ENCODE peak calls at places on chromosomes 2 and 18, in ten cellular contexts. E, B, N, P, U, W, F, D, R and O are unnamed samples.

GRCh38 chr2:99706734-99707133 is 216.9 kb upstream of the REV1 start:
- DNase-seq in E (no peak), U (no peak), B (no peak), P (no peak), R (no peak), D (no peak), F (no peak), N (peak), W (no peak), O (no peak)

GRCh38 chr2:95329891-95330822 is 33.0 kb downstream of the KCNIP3 start:
- DNase-seq in N (no peak), E (no peak), W (no peak), B (no peak), R (no peak), P (no peak), D (no peak), F (no peak), U (peak), O (no peak)

GRCh38 chr18:48039769-48040215 is 109.3 kb upstream of the SMAD2 start:
- DNase-seq in N (no peak), D (no peak), R (no peak), P (no peak), F (no peak), B (no peak), E (no peak), W (no peak), U (no peak), O (no peak)

GRCh38 chr2:191045141-191045540 is 31.2 kb upstream of the STAT1 start:
- DNase-seq in E (no peak), R (no peak), D (no peak), F (no peak), W (no peak), B (no peak), U (no peak), N (no peak), P (no peak), O (no peak)

GRCh38 chr2:39913648-39914456 is 134.8 kb upstream of the THUMPD2 start:
- DNase-seq in P (peak), B (no peak), F (no peak), R (peak), U (peak), D (no peak), N (peak), W (peak), E (no peak), O (no peak)

GRCh38 chr2:232458661-232459418 is 2.9 kb downstream of the ALPI start:
- DNase-seq in R (no peak), E (no peak), P (no peak), U (no peak), D (peak), W (no peak), F (no peak), B (no peak), N (no peak), O (no peak)

GRCh38 chr2:28929581-28929980 is 35.1 kb downstream of the WDR43 start:
- DNase-seq in E (no peak), U (no peak), F (no peak), D (no peak), P (no peak), R (no peak), W (no peak), B (no peak), N (no peak), O (no peak)

GRCh38 chr18:58668897-58669296 is 2.4 kb upstream of the MALT1 start:
- DNase-seq in U (no peak), E (no peak), P (no peak), R (no peak), F (no peak), D (no peak), W (no peak), N (no peak), B (no peak), O (no peak)

GRCh38 chr2:182784058-182784706 is 68.1 kb downstream of the DNAJC10 start:
- DNase-seq in F (no peak), D (no peak), W (no peak), P (no peak), B (no peak), U (no peak), E (no peak), R (no peak), N (no peak), O (no peak)

GRCh38 chr18:74454279-74454741 is 2.8 kb downstream of the DIPK1C start:
- DNase-seq in U (no peak), N (no peak), W (no peak), B (no peak), E (no peak), P (no peak), F (no peak), D (peak), R (no peak), O (no peak)

GRCh38 chr2:160022162-160022561 is 40.3 kb downstream of the PLA2R1 start:
- DNase-seq in E (no peak), D (no peak), W (no peak), R (no peak), B (no peak), P (no peak), U (no peak), N (peak), F (no peak), O (no peak)

GRCh38 chr2:35297403-35297802 is 1058.2 kb upstream of the CRIM1 start:
- DNase-seq in D (no peak), N (no peak), W (no peak), B (no peak), U (no peak), E (no peak), R (no peak), P (no peak), F (no peak), O (no peak)

GRCh38 chr2:146720170-146720569 is 1124.7 kb upstream of the ACVR2A start:
- DNase-seq in U (no peak), W (no peak), F (no peak), E (no peak), D (no peak), B (no peak), P (no peak), N (no peak), R (no peak), O (no peak)

GRCh38 chr2:238942941-238943715 is 95.2 kb downstream of the TWIST2 start:
- DNase-seq in D (peak), N (no peak), B (peak), R (no peak), W (no peak), U (no peak), E (no peak), P (no peak), F (no peak), O (no peak)

GRCh38 chr18:48713302-48713701 is 174.5 kb downstream of the CTIF start:
- DNase-seq in W (no peak), B (no peak), N (no peak), U (no peak), D (no peak), R (no peak), P (peak), E (no peak), F (no peak), O (no peak)

GRCh38 chr2:196166876-196167275 is 4.5 kb downstream of the STK17B start:
- DNase-seq in N (no peak), E (no peak), U (no peak), P (peak), R (no peak), B (no peak), F (no peak), D (no peak), W (peak), O (no peak)

GRCh38 chr2:85057236-85057635 is 76.0 kb upstream of the TCF7L1 start:
- DNase-seq in F (no peak), W (no peak), R (no peak), P (no peak), D (no peak), B (peak), E (no peak), N (no peak), U (no peak), O (no peak)

GRCh38 chr2:231910771-231911170 is 15.4 kb downstream of the NPPC start:
- DNase-seq in W (no peak), N (no peak), D (no peak), B (no peak), U (no peak), R (no peak), P (no peak), E (no peak), F (no peak), O (no peak)

GRCh38 chr2:193331701-193332100 is 1137.0 kb upstream of the TMEFF2 start:
- DNase-seq in E (no peak), P (no peak), D (no peak), R (no peak), U (no peak), N (no peak), B (no peak), F (no peak), W (no peak), O (no peak)

GRCh38 chr2:207772081-207772843 is 2.6 kb upstream of the FZD5 start:
- DNase-seq in E (no peak), W (no peak), B (peak), N (no peak), F (peak), R (no peak), P (peak), U (no peak), D (no peak), O (no peak)

GRCh38 chr2:25341031-25341727 is 546 bp downstream of the DNMT3A start:
- DNase-seq in B (no peak), D (no peak), R (peak), W (peak), N (no peak), U (peak), E (no peak), F (no peak), P (peak), O (no peak)

GRCh38 chr2:151544449-151544848 is 134.7 kb downstream of the RIF1 start:
- DNase-seq in R (no peak), D (no peak), F (no peak), N (no peak), P (no peak), U (no peak), B (no peak), W (no peak), E (no peak), O (no peak)

GRCh38 chr18:48767090-48767670 is 183.6 kb downstream of the SMAD7 start:
- DNase-seq in W (peak), B (no peak), N (peak), R (no peak), U (no peak), E (no peak), P (peak), F (no peak), D (no peak), O (no peak)

GRCh38 chr2:195984951-195985726 is 83.5 kb downstream of the DNAH7 start:
- DNase-seq in P (peak), B (no peak), N (no peak), U (no peak), F (no peak), E (no peak), W (no peak), R (no peak), D (no peak), O (no peak)

GRCh38 chr18:32040936-32041335 is 22.3 kb downstream of the RNF125 start:
- DNase-seq in F (peak), E (no peak), D (no peak), R (no peak), P (no peak), W (no peak), B (peak), N (no peak), U (no peak), O (no peak)

GRCh38 chr18:41731887-41732286 is 223.1 kb upstream of the PIK3C3 start:
- DNase-seq in P (peak), F (no peak), B (no peak), D (no peak), R (no peak), W (no peak), U (no peak), E (no peak), N (no peak), O (no peak)

GRCh38 chr2:237896507-237896892 is 37.1 kb downstream of the RAMP1 start:
- DNase-seq in U (no peak), F (no peak), B (no peak), E (no peak), R (no peak), P (no peak), W (no peak), N (no peak), D (no peak), O (no peak)